ENCODE peak calls at places on chromosomes 7 and 10, in nine cellular contexts. E, N, H, Z, L, P, X, M and W are unnamed samples.
A peak's percentile ranks its signal among the peaks of the same experiment; 100 is the strongest.

GRCh38 chr7:130945411-130945811 is 211.4 kb upstream of the KLF14 start:
- ATAC-seq in E (no peak), N (no peak), H (no peak), Z (no peak), L (no peak), P (peak; percentile 61), X (peak; percentile 22), M (no peak), W (peak; percentile 69)

GRCh38 chr7:146090023-146090645 is 26.5 kb upstream of the CNTNAP2 start:
- ATAC-seq in E (no peak), N (peak; percentile 44), H (no peak), Z (no peak), L (peak; percentile 77), P (peak; percentile 49), X (no peak), M (no peak), W (peak; percentile 53)

GRCh38 chr10:62842983-62843382 is 26.8 kb upstream of the EGR2 start:
- ATAC-seq in E (no peak), N (no peak), H (no peak), Z (no peak), L (no peak), P (no peak), X (no peak), M (peak; percentile 36), W (peak; percentile 65)

GRCh38 chr10:4685495-4685894 is 140.5 kb upstream of the AKR1E2 start:
- ATAC-seq in E (no peak), N (no peak), H (no peak), Z (peak; percentile 54), L (no peak), P (no peak), X (no peak), M (no peak), W (no peak)

GRCh38 chr10:33302188-33302829 is 32.2 kb downstream of the NRP1 start:
- ATAC-seq in E (no peak), N (no peak), H (no peak), Z (peak; percentile 38), L (no peak), P (no peak), X (no peak), M (no peak), W (no peak)

GRCh38 chr10:28171468-28172235 is 131.2 kb downstream of the MPP7 start:
- ATAC-seq in E (peak; percentile 59), N (no peak), H (no peak), Z (peak; percentile 93), L (peak; percentile 67), P (no peak), X (no peak), M (no peak), W (no peak)

GRCh38 chr7:140231779-140232491 is 55.2 kb upstream of the KDM7A start:
- ATAC-seq in E (peak; percentile 77), N (peak; percentile 26), H (no peak), Z (no peak), L (peak; percentile 42), P (peak; percentile 10), X (no peak), M (no peak), W (no peak)

GRCh38 chr7:98622926-98623325 is 5.8 kb downstream of the NPTX2 start:
- ATAC-seq in E (no peak), N (no peak), H (no peak), Z (no peak), L (no peak), P (no peak), X (no peak), M (no peak), W (no peak)

GRCh38 chr7:74059681-74060588 is 23.7 kb upstream of the LIMK1 start:
- ATAC-seq in E (peak; percentile 86), N (no peak), H (no peak), Z (no peak), L (peak; percentile 38), P (no peak), X (no peak), M (no peak), W (peak; percentile 17)